ENCODE peak calls at places on chromosome 18, in six cellular contexts. One of them, this sample, is unnamed.

GRCh38 chr18:62751341-62751821 is 36.0 kb downstream of the PHLPP1 start:
- DNase-seq in dorsolateral prefrontal cortex: no peak
- DNase-seq in activated CD4-positive, alpha-beta memory T cell treated with anti-CD3 and anti-CD28 coated beads, Interleukin-2, amount 10 ng/mL, durations not matched to agents 7 days and 5 days: no peak
- DNase-seq in BE2C: no peak
- DNase-seq in activated CD4-positive, alpha-beta T cell treated with anti-CD3 and anti-CD28 coated beads, Interleukin-2, amount 50 U/mL, for 48 hours: no peak
- DNase-seq in A549: no peak
- DNase-seq in this sample: no peak

GRCh38 chr18:11389281-11389680 is 220.1 kb upstream of the SLC35G4 start:
- DNase-seq in dorsolateral prefrontal cortex: no peak
- DNase-seq in activated CD4-positive, alpha-beta memory T cell treated with anti-CD3 and anti-CD28 coated beads, Interleukin-2, amount 10 ng/mL, durations not matched to agents 7 days and 5 days: no peak
- DNase-seq in A549: no peak
- DNase-seq in activated CD4-positive, alpha-beta T cell treated with anti-CD3 and anti-CD28 coated beads, Interleukin-2, amount 50 U/mL, for 48 hours: no peak
- DNase-seq in BE2C: no peak
- DNase-seq in this sample: no peak

GRCh38 chr18:47172476-47172875 is 3.7 kb downstream of the IER3IP1 start:
- DNase-seq in dorsolateral prefrontal cortex: no peak
- DNase-seq in activated CD4-positive, alpha-beta memory T cell treated with anti-CD3 and anti-CD28 coated beads, Interleukin-2, amount 10 ng/mL, durations not matched to agents 7 days and 5 days: no peak
- DNase-seq in activated CD4-positive, alpha-beta T cell treated with anti-CD3 and anti-CD28 coated beads, Interleukin-2, amount 50 U/mL, for 48 hours: no peak
- DNase-seq in A549: no peak
- DNase-seq in BE2C: no peak
- DNase-seq in this sample: no peak

GRCh38 chr18:13545955-13546354 is 180.4 kb downstream of the FAM210A start:
- DNase-seq in BE2C: no peak
- DNase-seq in activated CD4-positive, alpha-beta memory T cell treated with anti-CD3 and anti-CD28 coated beads, Interleukin-2, amount 10 ng/mL, durations not matched to agents 7 days and 5 days: no peak
- DNase-seq in activated CD4-positive, alpha-beta T cell treated with anti-CD3 and anti-CD28 coated beads, Interleukin-2, amount 50 U/mL, for 48 hours: no peak
- DNase-seq in A549: no peak
- DNase-seq in dorsolateral prefrontal cortex: no peak
- DNase-seq in this sample: no peak

GRCh38 chr18:31176531-31176930 is 13.9 kb upstream of the DSC1 start:
- DNase-seq in BE2C: no peak
- DNase-seq in activated CD4-positive, alpha-beta memory T cell treated with anti-CD3 and anti-CD28 coated beads, Interleukin-2, amount 10 ng/mL, durations not matched to agents 7 days and 5 days: no peak
- DNase-seq in activated CD4-positive, alpha-beta T cell treated with anti-CD3 and anti-CD28 coated beads, Interleukin-2, amount 50 U/mL, for 48 hours: no peak
- DNase-seq in dorsolateral prefrontal cortex: no peak
- DNase-seq in A549: no peak
- DNase-seq in this sample: no peak

GRCh38 chr18:29181151-29181901 is 1004.4 kb upstream of the CDH2 start:
- DNase-seq in activated CD4-positive, alpha-beta T cell treated with anti-CD3 and anti-CD28 coated beads, Interleukin-2, amount 50 U/mL, for 48 hours: no peak
- DNase-seq in BE2C: no peak
- DNase-seq in dorsolateral prefrontal cortex: no peak
- DNase-seq in A549: no peak
- DNase-seq in activated CD4-positive, alpha-beta memory T cell treated with anti-CD3 and anti-CD28 coated beads, Interleukin-2, amount 10 ng/mL, durations not matched to agents 7 days and 5 days: no peak
- DNase-seq in this sample: no peak

GRCh38 chr18:9708057-9708881 is at the start of gene RAB31:
- DNase-seq in activated CD4-positive, alpha-beta T cell treated with anti-CD3 and anti-CD28 coated beads, Interleukin-2, amount 50 U/mL, for 48 hours: no peak
- DNase-seq in BE2C: peak; percentile 38
- DNase-seq in A549: peak; percentile 44
- DNase-seq in dorsolateral prefrontal cortex: peak; percentile 59
- DNase-seq in activated CD4-positive, alpha-beta memory T cell treated with anti-CD3 and anti-CD28 coated beads, Interleukin-2, amount 10 ng/mL, durations not matched to agents 7 days and 5 days: peak; percentile 34
- DNase-seq in this sample: peak; percentile 38

GRCh38 chr18:78794031-78794430 is 185.6 kb upstream of the SALL3 start:
- DNase-seq in activated CD4-positive, alpha-beta T cell treated with anti-CD3 and anti-CD28 coated beads, Interleukin-2, amount 50 U/mL, for 48 hours: no peak
- DNase-seq in activated CD4-positive, alpha-beta memory T cell treated with anti-CD3 and anti-CD28 coated beads, Interleukin-2, amount 10 ng/mL, durations not matched to agents 7 days and 5 days: no peak
- DNase-seq in dorsolateral prefrontal cortex: no peak
- DNase-seq in A549: no peak
- DNase-seq in BE2C: no peak
- DNase-seq in this sample: no peak

GRCh38 chr18:62904396-62905285 is 189.3 kb downstream of the PHLPP1 start:
- DNase-seq in A549: no peak
- DNase-seq in activated CD4-positive, alpha-beta T cell treated with anti-CD3 and anti-CD28 coated beads, Interleukin-2, amount 50 U/mL, for 48 hours: no peak
- DNase-seq in BE2C: no peak
- DNase-seq in dorsolateral prefrontal cortex: no peak
- DNase-seq in activated CD4-positive, alpha-beta memory T cell treated with anti-CD3 and anti-CD28 coated beads, Interleukin-2, amount 10 ng/mL, durations not matched to agents 7 days and 5 days: no peak
- DNase-seq in this sample: no peak

GRCh38 chr18:76621782-76622495 is 126.9 kb upstream of the ZNF516 start:
- DNase-seq in activated CD4-positive, alpha-beta memory T cell treated with anti-CD3 and anti-CD28 coated beads, Interleukin-2, amount 10 ng/mL, durations not matched to agents 7 days and 5 days: no peak
- DNase-seq in A549: no peak
- DNase-seq in dorsolateral prefrontal cortex: no peak
- DNase-seq in activated CD4-positive, alpha-beta T cell treated with anti-CD3 and anti-CD28 coated beads, Interleukin-2, amount 50 U/mL, for 48 hours: no peak
- DNase-seq in BE2C: no peak
- DNase-seq in this sample: no peak

GRCh38 chr18:44536041-44536440 is 144.6 kb upstream of the SETBP1 start:
- DNase-seq in A549: no peak
- DNase-seq in BE2C: no peak
- DNase-seq in activated CD4-positive, alpha-beta memory T cell treated with anti-CD3 and anti-CD28 coated beads, Interleukin-2, amount 10 ng/mL, durations not matched to agents 7 days and 5 days: no peak
- DNase-seq in dorsolateral prefrontal cortex: no peak
- DNase-seq in activated CD4-positive, alpha-beta T cell treated with anti-CD3 and anti-CD28 coated beads, Interleukin-2, amount 50 U/mL, for 48 hours: no peak
- DNase-seq in this sample: no peak

GRCh38 chr18:70931942-70932814 is 643.3 kb downstream of the SOCS6 start:
- DNase-seq in BE2C: peak; percentile 16
- DNase-seq in activated CD4-positive, alpha-beta memory T cell treated with anti-CD3 and anti-CD28 coated beads, Interleukin-2, amount 10 ng/mL, durations not matched to agents 7 days and 5 days: no peak
- DNase-seq in A549: no peak
- DNase-seq in activated CD4-positive, alpha-beta T cell treated with anti-CD3 and anti-CD28 coated beads, Interleukin-2, amount 50 U/mL, for 48 hours: no peak
- DNase-seq in dorsolateral prefrontal cortex: no peak
- DNase-seq in this sample: peak; percentile 33

GRCh38 chr18:46226461-46226860 is 122.3 kb downstream of the HAUS1 start:
- DNase-seq in BE2C: no peak
- DNase-seq in A549: no peak
- DNase-seq in activated CD4-positive, alpha-beta T cell treated with anti-CD3 and anti-CD28 coated beads, Interleukin-2, amount 50 U/mL, for 48 hours: no peak
- DNase-seq in dorsolateral prefrontal cortex: no peak
- DNase-seq in activated CD4-positive, alpha-beta memory T cell treated with anti-CD3 and anti-CD28 coated beads, Interleukin-2, amount 10 ng/mL, durations not matched to agents 7 days and 5 days: no peak
- DNase-seq in this sample: no peak

GRCh38 chr18:22378672-22379282 is 38.9 kb downstream of the CTAGE1 start:
- DNase-seq in dorsolateral prefrontal cortex: no peak
- DNase-seq in BE2C: peak; percentile 24
- DNase-seq in A549: peak; percentile 46
- DNase-seq in activated CD4-positive, alpha-beta memory T cell treated with anti-CD3 and anti-CD28 coated beads, Interleukin-2, amount 10 ng/mL, durations not matched to agents 7 days and 5 days: no peak
- DNase-seq in activated CD4-positive, alpha-beta T cell treated with anti-CD3 and anti-CD28 coated beads, Interleukin-2, amount 50 U/mL, for 48 hours: no peak
- DNase-seq in this sample: no peak

GRCh38 chr18:27377251-27377650 is 192.1 kb upstream of the CHST9 start:
- DNase-seq in activated CD4-positive, alpha-beta T cell treated with anti-CD3 and anti-CD28 coated beads, Interleukin-2, amount 50 U/mL, for 48 hours: no peak
- DNase-seq in BE2C: no peak
- DNase-seq in activated CD4-positive, alpha-beta memory T cell treated with anti-CD3 and anti-CD28 coated beads, Interleukin-2, amount 10 ng/mL, durations not matched to agents 7 days and 5 days: no peak
- DNase-seq in A549: no peak
- DNase-seq in dorsolateral prefrontal cortex: no peak
- DNase-seq in this sample: no peak

GRCh38 chr18:9804517-9805104 is 81.2 kb upstream of the TXNDC2 start:
- DNase-seq in activated CD4-positive, alpha-beta memory T cell treated with anti-CD3 and anti-CD28 coated beads, Interleukin-2, amount 10 ng/mL, durations not matched to agents 7 days and 5 days: no peak
- DNase-seq in A549: no peak
- DNase-seq in activated CD4-positive, alpha-beta T cell treated with anti-CD3 and anti-CD28 coated beads, Interleukin-2, amount 50 U/mL, for 48 hours: no peak
- DNase-seq in BE2C: no peak
- DNase-seq in dorsolateral prefrontal cortex: no peak
- DNase-seq in this sample: no peak

GRCh38 chr18:46428368-46428767 is 228.7 kb downstream of the LOXHD1 start:
- DNase-seq in activated CD4-positive, alpha-beta T cell treated with anti-CD3 and anti-CD28 coated beads, Interleukin-2, amount 50 U/mL, for 48 hours: no peak
- DNase-seq in dorsolateral prefrontal cortex: no peak
- DNase-seq in A549: no peak
- DNase-seq in BE2C: no peak
- DNase-seq in activated CD4-positive, alpha-beta memory T cell treated with anti-CD3 and anti-CD28 coated beads, Interleukin-2, amount 10 ng/mL, durations not matched to agents 7 days and 5 days: no peak
- DNase-seq in this sample: no peak

GRCh38 chr18:62663731-62664336 is 51.5 kb upstream of the PHLPP1 start:
- DNase-seq in A549: no peak
- DNase-seq in BE2C: no peak
- DNase-seq in dorsolateral prefrontal cortex: no peak
- DNase-seq in activated CD4-positive, alpha-beta memory T cell treated with anti-CD3 and anti-CD28 coated beads, Interleukin-2, amount 10 ng/mL, durations not matched to agents 7 days and 5 days: no peak
- DNase-seq in activated CD4-positive, alpha-beta T cell treated with anti-CD3 and anti-CD28 coated beads, Interleukin-2, amount 50 U/mL, for 48 hours: no peak
- DNase-seq in this sample: no peak

GRCh38 chr18:63099848-63100625 is 219.5 kb downstream of the BCL2 start:
- DNase-seq in dorsolateral prefrontal cortex: no peak
- DNase-seq in activated CD4-positive, alpha-beta T cell treated with anti-CD3 and anti-CD28 coated beads, Interleukin-2, amount 50 U/mL, for 48 hours: no peak
- DNase-seq in activated CD4-positive, alpha-beta memory T cell treated with anti-CD3 and anti-CD28 coated beads, Interleukin-2, amount 10 ng/mL, durations not matched to agents 7 days and 5 days: no peak
- DNase-seq in A549: no peak
- DNase-seq in BE2C: no peak
- DNase-seq in this sample: peak; percentile 99

GRCh38 chr18:58894937-58895336 is 30.3 kb downstream of the ZNF532 start:
- DNase-seq in activated CD4-positive, alpha-beta memory T cell treated with anti-CD3 and anti-CD28 coated beads, Interleukin-2, amount 10 ng/mL, durations not matched to agents 7 days and 5 days: no peak
- DNase-seq in activated CD4-positive, alpha-beta T cell treated with anti-CD3 and anti-CD28 coated beads, Interleukin-2, amount 50 U/mL, for 48 hours: no peak
- DNase-seq in BE2C: no peak
- DNase-seq in dorsolateral prefrontal cortex: no peak
- DNase-seq in A549: no peak
- DNase-seq in this sample: no peak

GRCh38 chr18:37458697-37459096 is 106.9 kb downstream of the CELF4 start:
- DNase-seq in activated CD4-positive, alpha-beta T cell treated with anti-CD3 and anti-CD28 coated beads, Interleukin-2, amount 50 U/mL, for 48 hours: no peak
- DNase-seq in dorsolateral prefrontal cortex: no peak
- DNase-seq in A549: no peak
- DNase-seq in activated CD4-positive, alpha-beta memory T cell treated with anti-CD3 and anti-CD28 coated beads, Interleukin-2, amount 10 ng/mL, durations not matched to agents 7 days and 5 days: no peak
- DNase-seq in BE2C: no peak
- DNase-seq in this sample: no peak

GRCh38 chr18:2846241-2846637 is 567 bp upstream of the EMILIN2 start:
- DNase-seq in BE2C: no peak
- DNase-seq in A549: no peak
- DNase-seq in dorsolateral prefrontal cortex: no peak
- DNase-seq in activated CD4-positive, alpha-beta T cell treated with anti-CD3 and anti-CD28 coated beads, Interleukin-2, amount 50 U/mL, for 48 hours: peak; percentile 24
- DNase-seq in activated CD4-positive, alpha-beta memory T cell treated with anti-CD3 and anti-CD28 coated beads, Interleukin-2, amount 10 ng/mL, durations not matched to agents 7 days and 5 days: no peak
- DNase-seq in this sample: no peak

GRCh38 chr18:74114206-74114605 is 33.4 kb downstream of the FBXO15 start:
- DNase-seq in BE2C: no peak
- DNase-seq in activated CD4-positive, alpha-beta memory T cell treated with anti-CD3 and anti-CD28 coated beads, Interleukin-2, amount 10 ng/mL, durations not matched to agents 7 days and 5 days: no peak
- DNase-seq in A549: no peak
- DNase-seq in dorsolateral prefrontal cortex: no peak
- DNase-seq in activated CD4-positive, alpha-beta T cell treated with anti-CD3 and anti-CD28 coated beads, Interleukin-2, amount 50 U/mL, for 48 hours: no peak
- DNase-seq in this sample: no peak

GRCh38 chr18:3704556-3705162 is 254.7 kb downstream of the TGIF1 start:
- DNase-seq in dorsolateral prefrontal cortex: no peak
- DNase-seq in BE2C: no peak
- DNase-seq in activated CD4-positive, alpha-beta memory T cell treated with anti-CD3 and anti-CD28 coated beads, Interleukin-2, amount 10 ng/mL, durations not matched to agents 7 days and 5 days: no peak
- DNase-seq in activated CD4-positive, alpha-beta T cell treated with anti-CD3 and anti-CD28 coated beads, Interleukin-2, amount 50 U/mL, for 48 hours: no peak
- DNase-seq in A549: no peak
- DNase-seq in this sample: no peak

GRCh38 chr18:36066001-36066400 is 1.4 kb downstream of the RPRD1A start:
- DNase-seq in A549: no peak
- DNase-seq in activated CD4-positive, alpha-beta T cell treated with anti-CD3 and anti-CD28 coated beads, Interleukin-2, amount 50 U/mL, for 48 hours: no peak
- DNase-seq in dorsolateral prefrontal cortex: no peak
- DNase-seq in activated CD4-positive, alpha-beta memory T cell treated with anti-CD3 and anti-CD28 coated beads, Interleukin-2, amount 10 ng/mL, durations not matched to agents 7 days and 5 days: no peak
- DNase-seq in BE2C: no peak
- DNase-seq in this sample: no peak

GRCh38 chr18:10242922-10243680 is 211.3 kb upstream of the APCDD1 start:
- DNase-seq in activated CD4-positive, alpha-beta T cell treated with anti-CD3 and anti-CD28 coated beads, Interleukin-2, amount 50 U/mL, for 48 hours: no peak
- DNase-seq in BE2C: no peak
- DNase-seq in A549: no peak
- DNase-seq in dorsolateral prefrontal cortex: no peak
- DNase-seq in activated CD4-positive, alpha-beta memory T cell treated with anti-CD3 and anti-CD28 coated beads, Interleukin-2, amount 10 ng/mL, durations not matched to agents 7 days and 5 days: no peak
- DNase-seq in this sample: no peak

GRCh38 chr18:47265197-47265596 is 13.7 kb upstream of the SKOR2 start:
- DNase-seq in activated CD4-positive, alpha-beta memory T cell treated with anti-CD3 and anti-CD28 coated beads, Interleukin-2, amount 10 ng/mL, durations not matched to agents 7 days and 5 days: no peak
- DNase-seq in A549: no peak
- DNase-seq in BE2C: no peak
- DNase-seq in activated CD4-positive, alpha-beta T cell treated with anti-CD3 and anti-CD28 coated beads, Interleukin-2, amount 50 U/mL, for 48 hours: no peak
- DNase-seq in dorsolateral prefrontal cortex: no peak
- DNase-seq in this sample: no peak

GRCh38 chr18:11980148-11980554 is 1.2 kb upstream of the IMPA2 start:
- DNase-seq in activated CD4-positive, alpha-beta T cell treated with anti-CD3 and anti-CD28 coated beads, Interleukin-2, amount 50 U/mL, for 48 hours: no peak
- DNase-seq in dorsolateral prefrontal cortex: no peak
- DNase-seq in BE2C: no peak
- DNase-seq in A549: peak; percentile 20
- DNase-seq in activated CD4-positive, alpha-beta memory T cell treated with anti-CD3 and anti-CD28 coated beads, Interleukin-2, amount 10 ng/mL, durations not matched to agents 7 days and 5 days: no peak
- DNase-seq in this sample: peak; percentile 48

GRCh38 chr18:70376914-70377258 is 88.0 kb downstream of the SOCS6 start:
- DNase-seq in activated CD4-positive, alpha-beta memory T cell treated with anti-CD3 and anti-CD28 coated beads, Interleukin-2, amount 10 ng/mL, durations not matched to agents 7 days and 5 days: no peak
- DNase-seq in activated CD4-positive, alpha-beta T cell treated with anti-CD3 and anti-CD28 coated beads, Interleukin-2, amount 50 U/mL, for 48 hours: no peak
- DNase-seq in A549: peak; percentile 70
- DNase-seq in dorsolateral prefrontal cortex: no peak
- DNase-seq in BE2C: no peak
- DNase-seq in this sample: no peak

GRCh38 chr18:59388817-59389216 is 29.8 kb upstream of the LMAN1 start:
- DNase-seq in BE2C: no peak
- DNase-seq in dorsolateral prefrontal cortex: no peak
- DNase-seq in activated CD4-positive, alpha-beta memory T cell treated with anti-CD3 and anti-CD28 coated beads, Interleukin-2, amount 10 ng/mL, durations not matched to agents 7 days and 5 days: no peak
- DNase-seq in activated CD4-positive, alpha-beta T cell treated with anti-CD3 and anti-CD28 coated beads, Interleukin-2, amount 50 U/mL, for 48 hours: no peak
- DNase-seq in A549: no peak
- DNase-seq in this sample: no peak

GRCh38 chr18:39346916-39347315 is 1781.3 kb upstream of the CELF4 start:
- DNase-seq in A549: no peak
- DNase-seq in activated CD4-positive, alpha-beta T cell treated with anti-CD3 and anti-CD28 coated beads, Interleukin-2, amount 50 U/mL, for 48 hours: no peak
- DNase-seq in BE2C: no peak
- DNase-seq in dorsolateral prefrontal cortex: no peak
- DNase-seq in activated CD4-positive, alpha-beta memory T cell treated with anti-CD3 and anti-CD28 coated beads, Interleukin-2, amount 10 ng/mL, durations not matched to agents 7 days and 5 days: no peak
- DNase-seq in this sample: no peak

GRCh38 chr18:32730620-32731021 is 42.2 kb downstream of the KLHL14 start:
- DNase-seq in A549: no peak
- DNase-seq in activated CD4-positive, alpha-beta memory T cell treated with anti-CD3 and anti-CD28 coated beads, Interleukin-2, amount 10 ng/mL, durations not matched to agents 7 days and 5 days: no peak
- DNase-seq in activated CD4-positive, alpha-beta T cell treated with anti-CD3 and anti-CD28 coated beads, Interleukin-2, amount 50 U/mL, for 48 hours: no peak
- DNase-seq in dorsolateral prefrontal cortex: no peak
- DNase-seq in BE2C: no peak
- DNase-seq in this sample: peak; percentile 2

GRCh38 chr18:33034212-33034611 is 261.4 kb upstream of the KLHL14 start:
- DNase-seq in activated CD4-positive, alpha-beta memory T cell treated with anti-CD3 and anti-CD28 coated beads, Interleukin-2, amount 10 ng/mL, durations not matched to agents 7 days and 5 days: no peak
- DNase-seq in dorsolateral prefrontal cortex: no peak
- DNase-seq in A549: no peak
- DNase-seq in activated CD4-positive, alpha-beta T cell treated with anti-CD3 and anti-CD28 coated beads, Interleukin-2, amount 50 U/mL, for 48 hours: no peak
- DNase-seq in BE2C: no peak
- DNase-seq in this sample: no peak

GRCh38 chr18:58429442-58429841 is 199.4 kb downstream of the ALPK2 start:
- DNase-seq in BE2C: no peak
- DNase-seq in activated CD4-positive, alpha-beta T cell treated with anti-CD3 and anti-CD28 coated beads, Interleukin-2, amount 50 U/mL, for 48 hours: no peak
- DNase-seq in activated CD4-positive, alpha-beta memory T cell treated with anti-CD3 and anti-CD28 coated beads, Interleukin-2, amount 10 ng/mL, durations not matched to agents 7 days and 5 days: no peak
- DNase-seq in dorsolateral prefrontal cortex: no peak
- DNase-seq in A549: no peak
- DNase-seq in this sample: no peak

GRCh38 chr18:79588131-79588635 is 91.4 kb upstream of the CTDP1 start:
- DNase-seq in dorsolateral prefrontal cortex: peak; percentile 18
- DNase-seq in activated CD4-positive, alpha-beta memory T cell treated with anti-CD3 and anti-CD28 coated beads, Interleukin-2, amount 10 ng/mL, durations not matched to agents 7 days and 5 days: no peak
- DNase-seq in activated CD4-positive, alpha-beta T cell treated with anti-CD3 and anti-CD28 coated beads, Interleukin-2, amount 50 U/mL, for 48 hours: no peak
- DNase-seq in BE2C: no peak
- DNase-seq in A549: no peak
- DNase-seq in this sample: no peak

GRCh38 chr18:13112982-13113381 is 105.6 kb upstream of the LDLRAD4 start:
- DNase-seq in BE2C: peak; percentile 84
- DNase-seq in dorsolateral prefrontal cortex: peak; percentile 78
- DNase-seq in activated CD4-positive, alpha-beta memory T cell treated with anti-CD3 and anti-CD28 coated beads, Interleukin-2, amount 10 ng/mL, durations not matched to agents 7 days and 5 days: no peak
- DNase-seq in A549: no peak
- DNase-seq in activated CD4-positive, alpha-beta T cell treated with anti-CD3 and anti-CD28 coated beads, Interleukin-2, amount 50 U/mL, for 48 hours: no peak
- DNase-seq in this sample: peak; percentile 35

This sample was measured in MV-4-11.